ENCODE peak calls at places on chromosomes 4 and X, in ten cellular contexts. U, I, R, G, D, Z, T, N, C and A are unnamed samples.

GRCh38 chrX:92270936-92271655 is 491.9 kb downstream of the PCDH11X start:
- DNase-seq in U (no peak), I (no peak), R (no peak), G (no peak), D (no peak), Z (peak), T (no peak), N (no peak), C (peak), A (no peak)

GRCh38 chr4:153211986-153212720 is 7.9 kb downstream of the TRIM2 start:
- DNase-seq in U (no peak), I (no peak), R (no peak), G (no peak), D (no peak), Z (no peak), T (no peak), N (no peak), C (no peak), A (no peak)

GRCh38 chrX:49282647-49283011 is 13.0 kb downstream of the PPP1R3F start:
- DNase-seq in U (no peak), I (no peak), R (no peak), G (no peak), D (no peak), Z (peak), T (no peak), N (peak), C (peak), A (no peak)

GRCh38 chr4:165472943-165473676 is 94.3 kb downstream of the CPE start:
- DNase-seq in U (no peak), I (no peak), R (no peak), G (no peak), D (no peak), Z (no peak), T (no peak), N (no peak), C (no peak), A (no peak)

GRCh38 chrX:70969635-70970481 is 39.0 kb upstream of the SLC7A3 start:
- DNase-seq in U (no peak), I (no peak), R (peak), G (no peak), D (no peak), Z (peak), T (no peak), N (no peak), C (peak), A (no peak)

GRCh38 chr4:113822555-113823290 is 61.2 kb upstream of the CAMK2D start:
- DNase-seq in U (no peak), I (no peak), R (no peak), G (no peak), D (no peak), Z (no peak), T (no peak), N (no peak), C (no peak), A (no peak)

GRCh38 chr4:57303012-57303751 is 193.0 kb upstream of the IGFBP7 start:
- DNase-seq in U (no peak), I (no peak), R (peak), G (no peak), D (no peak), Z (no peak), T (no peak), N (no peak), C (no peak), A (no peak)

GRCh38 chr4:123892997-123893745 is 496.6 kb downstream of the SPRY1 start:
- DNase-seq in U (no peak), I (no peak), R (no peak), G (no peak), D (no peak), Z (no peak), T (no peak), N (no peak), C (no peak), A (no peak)

GRCh38 chr4:94171616-94172015 is 36.0 kb upstream of the SMARCAD1 start:
- DNase-seq in U (no peak), I (no peak), R (no peak), G (peak), D (no peak), Z (peak), T (no peak), N (no peak), C (no peak), A (no peak)

GRCh38 chr4:128823025-128823661 is 13.6 kb downstream of the JADE1 start:
- DNase-seq in U (no peak), I (no peak), R (peak), G (no peak), D (no peak), Z (no peak), T (no peak), N (no peak), C (no peak), A (no peak)

GRCh38 chr4:159240690-159241089 is 137.8 kb downstream of the RAPGEF2 start:
- DNase-seq in U (no peak), I (no peak), R (no peak), G (no peak), D (no peak), Z (no peak), T (no peak), N (no peak), C (no peak), A (no peak)

GRCh38 chr4:139470997-139471665 is 17.2 kb downstream of the RAB33B start:
- DNase-seq in U (no peak), I (no peak), R (no peak), G (no peak), D (no peak), Z (no peak), T (no peak), N (no peak), C (no peak), A (no peak)

GRCh38 chr4:90148574-90149170 is 21.5 kb downstream of the CCSER1 start:
- DNase-seq in U (no peak), I (no peak), R (no peak), G (no peak), D (no peak), Z (no peak), T (no peak), N (no peak), C (no peak), A (no peak)

GRCh38 chrX:44872319-44872816 is 620 bp upstream of the KDM6A start:
- DNase-seq in U (no peak), I (peak), R (no peak), G (no peak), D (no peak), Z (peak), T (peak), N (peak), C (peak), A (no peak)

GRCh38 chr4:6915041-6916005 is 5.7 kb downstream of the TBC1D14 start:
- DNase-seq in U (no peak), I (no peak), R (no peak), G (no peak), D (no peak), Z (no peak), T (no peak), N (no peak), C (no peak), A (no peak)